ENCODE peak calls at places on chromosomes 11 and 22, in eight cellular contexts. Y is HuH-7, N is AG04450, F is COR-L47, J is iPS-NIHi11, W is adrenal gland, K is left ventricle myocardium inferior, X is amygdala. T is an unnamed sample.

GRCh38 chr11:86799680-86800075 is 664 bp upstream of the PRSS23 start:
- DNase-seq in Y (no peak), N (no peak), F (no peak), J (peak; percentile 42), W (no peak), K (no peak), X (no peak), T (peak; percentile 79)

GRCh38 chr11:88819616-88820015 is 246.2 kb downstream of the GRM5 start:
- DNase-seq in Y (no peak), N (no peak), F (no peak), J (no peak), W (no peak), K (no peak), X (no peak), T (no peak)

GRCh38 chr22:21669026-21669425 is 3.2 kb downstream of the PPIL2 start:
- DNase-seq in Y (no peak), N (no peak), F (no peak), J (no peak), W (no peak), K (no peak), X (no peak), T (no peak)

GRCh38 chr11:96112192-96113099 is 188.5 kb upstream of the MTMR2 start:
- DNase-seq in Y (no peak), N (no peak), F (no peak), J (no peak), W (no peak), K (no peak), X (no peak), T (no peak)

GRCh38 chr11:129291556-129291955 is 84.1 kb upstream of the BARX2 start:
- DNase-seq in Y (no peak), N (no peak), F (no peak), J (peak; percentile 24), W (no peak), K (no peak), X (peak; percentile 71), T (no peak)

GRCh38 chr11:35141538-35141937 is 2.6 kb downstream of the CD44 start:
- DNase-seq in Y (no peak), N (no peak), F (no peak), J (no peak), W (peak; percentile 60), K (peak; percentile 39), X (no peak), T (no peak)

GRCh38 chr11:102802341-102802740 is 4.4 kb upstream of the MMP1 start:
- DNase-seq in Y (no peak), N (peak; percentile 80), F (no peak), J (no peak), W (no peak), K (no peak), X (no peak), T (no peak)

GRCh38 chr11:125995313-125995712 is 49.5 kb downstream of the VSIG10L2 start:
- DNase-seq in Y (no peak), N (no peak), F (no peak), J (no peak), W (no peak), K (no peak), X (peak; percentile 14), T (no peak)

GRCh38 chr22:33853200-33854097 is 66.8 kb downstream of the LARGE1 start:
- DNase-seq in Y (no peak), N (no peak), F (no peak), J (peak; percentile 30), W (peak; percentile 84), K (peak; percentile 60), X (peak; percentile 33), T (no peak)

GRCh38 chr11:313304-313786 is 495 bp upstream of the IFITM1 start:
- DNase-seq in Y (no peak), N (no peak), F (no peak), J (no peak), W (no peak), K (no peak), X (no peak), T (no peak)

GRCh38 chr11:25357133-25357532 is 860.3 kb downstream of the LUZP2 start:
- DNase-seq in Y (no peak), N (no peak), F (no peak), J (no peak), W (no peak), K (no peak), X (no peak), T (no peak)

GRCh38 chr11:36376888-36377758 is 81.0 kb downstream of the PRR5L start:
- DNase-seq in Y (no peak), N (no peak), F (no peak), J (peak; percentile 83), W (peak; percentile 49), K (peak; percentile 52), X (peak; percentile 30), T (peak; percentile 45)

GRCh38 chr11:44747339-44747738 is 20.6 kb downstream of the TSPAN18 start:
- DNase-seq in Y (no peak), N (no peak), F (no peak), J (no peak), W (no peak), K (no peak), X (no peak), T (no peak)

GRCh38 chr22:27483095-27483798 is 318.3 kb downstream of the MN1 start:
- DNase-seq in Y (no peak), N (no peak), F (no peak), J (no peak), W (no peak), K (no peak), X (no peak), T (no peak)

GRCh38 chr22:47201186-47201995 is 438.9 kb downstream of the TBC1D22A start:
- DNase-seq in Y (no peak), N (no peak), F (no peak), J (no peak), W (no peak), K (no peak), X (no peak), T (no peak)

GRCh38 chr11:131640320-131640719 is 269.9 kb downstream of the NTM start:
- DNase-seq in Y (no peak), N (no peak), F (no peak), J (peak; percentile 29), W (no peak), K (no peak), X (no peak), T (no peak)

GRCh38 chr22:32628626-32629587 is 154.3 kb downstream of the FBXO7 start:
- DNase-seq in Y (no peak), N (peak; percentile 91), F (no peak), J (no peak), W (no peak), K (no peak), X (no peak), T (peak; percentile 63)

GRCh38 chr22:29268511-29269229 is 602 bp downstream of the EWSR1 start:
- DNase-seq in Y (peak; percentile 67), N (peak; percentile 23), F (peak; percentile 34), J (peak; percentile 69), W (peak; percentile 73), K (peak; percentile 74), X (peak; percentile 64), T (peak; percentile 64)

GRCh38 chr11:109037856-109038780 is 373.2 kb downstream of the DDX10 start:
- DNase-seq in Y (no peak), N (no peak), F (no peak), J (no peak), W (no peak), K (no peak), X (no peak), T (no peak)

GRCh38 chr11:67572747-67573419 is 10.7 kb upstream of the GSTP1 start:
- DNase-seq in Y (peak; percentile 76), N (no peak), F (peak; percentile 70), J (peak; percentile 43), W (peak; percentile 58), K (no peak), X (no peak), T (peak; percentile 89)

GRCh38 chr11:116062526-116063171 is 558.4 kb upstream of the CADM1 start:
- DNase-seq in Y (no peak), N (no peak), F (peak; percentile 87), J (no peak), W (no peak), K (no peak), X (no peak), T (no peak)

GRCh38 chr11:19846654-19847330 is 134.2 kb downstream of the NAV2 start:
- DNase-seq in Y (no peak), N (no peak), F (no peak), J (no peak), W (peak; percentile 22), K (peak; percentile 45), X (no peak), T (no peak)

GRCh38 chr11:94132152-94132558 is 3.5 kb downstream of the PANX1 start:
- DNase-seq in Y (no peak), N (peak; percentile 77), F (no peak), J (no peak), W (no peak), K (no peak), X (no peak), T (no peak)